ENCODE peak calls at places on chromosomes 4 and X, in four cellular contexts. J is H9, O is thoracic aorta, G is right atrium auricular region. R is an unnamed sample. For H3K9me3, the result is how much of the 10 kb centered on the place peaks cover.

GRCh38 chr4:94532016-94532789 is 80.5 kb downstream of the PDLIM5 start:
- DNase-seq in J (no peak), O (no peak), G (no peak), R (no peak)

GRCh38 chrX:15530318-15530717 is 29.7 kb downstream of the BMX start:
- DNase-seq in J (no peak), O (no peak), G (no peak), R (no peak)

GRCh38 chrX:1442724-1443367 is 9.9 kb downstream of the ASMTL start:
- DNase-seq in J (peak), O (no peak), G (no peak), R (peak)

GRCh38 chr4:13701937-13702446 is 74.5 kb upstream of the BOD1L1 start:
- DNase-seq in J (no peak), O (no peak), G (no peak), R (no peak)

GRCh38 chr4:179625391-179625790 is 2183.2 kb upstream of the AGA start:
- DNase-seq in J (no peak), O (no peak), G (no peak), R (no peak)

GRCh38 chrX:348461-349117 is 30.0 kb upstream of the GTPBP6 start:
- DNase-seq in J (no peak), O (no peak), G (no peak), R (no peak)

GRCh38 chr4:74005528-74005927 is 7.1 kb upstream of the CXCL5 start:
- DNase-seq in J (no peak), O (no peak), G (no peak), R (no peak)

GRCh38 chr4:5622596-5622995 is 85.8 kb downstream of the EVC2 start:
- DNase-seq in J (no peak), O (no peak), G (no peak), R (no peak)

GRCh38 chrX:56762220-56762619 is 33.2 kb downstream of the NBDY start:
- DNase-seq in J (no peak), O (no peak), G (no peak), R (no peak)
- H3K27ac ChIP-seq in J (no peak), O (no peak), G (no peak), R (no peak)

GRCh38 chrX:120308959-120309872 is 2.0 kb downstream of the TMEM255A start:
- DNase-seq in J (peak), O (peak), G (no peak), R (peak)
- TF ChIP-seq CTCF in J (peak), O (no peak), G (no peak), R (peak)

GRCh38 chrX:151688695-151689094 is 6.6 kb upstream of the PRRG3 start:
- DNase-seq in J (no peak), O (no peak), G (no peak), R (no peak)

GRCh38 chrX:151692825-151693224 is 2.4 kb upstream of the PRRG3 start:
- DNase-seq in J (no peak), O (no peak), G (no peak), R (no peak)

GRCh38 chrX:151687635-151688034 is 7.6 kb upstream of the PRRG3 start:
- DNase-seq in J (no peak), O (no peak), G (peak), R (no peak)
- H3K9me3 ChIP-seq in J (under half), O (under half), G (under half), R (under half)

GRCh38 chr4:150152764-150153163 is 74.5 kb downstream of the DCLK2 start:
- DNase-seq in J (no peak), O (no peak), G (no peak), R (no peak)
- H3K27ac ChIP-seq in J (no peak), O (no peak), G (no peak), R (no peak)

GRCh38 chrX:74490249-74490648 is 69.0 kb downstream of the SLC16A2 start:
- DNase-seq in J (no peak), O (no peak), G (no peak), R (no peak)

GRCh38 chrX:74493806-74494205 is 72.5 kb downstream of the SLC16A2 start:
- DNase-seq in J (no peak), O (no peak), G (no peak), R (no peak)

GRCh38 chrX:74492720-74493201 is 71.5 kb downstream of the SLC16A2 start:
- DNase-seq in J (peak), O (no peak), G (no peak), R (no peak)
- TF ChIP-seq CTCF in J (peak), O (no peak), G (no peak), R (no peak)

GRCh38 chrX:47452112-47452511 is 30.9 kb downstream of the ZNF41 start:
- DNase-seq in J (no peak), O (no peak), G (no peak), R (no peak)

GRCh38 chrX:47446971-47447370 is 36.1 kb downstream of the ZNF41 start:
- DNase-seq in J (no peak), O (no peak), G (no peak), R (no peak)

GRCh38 chrX:47446431-47446830 is 36.6 kb downstream of the ZNF41 start:
- DNase-seq in J (no peak), O (no peak), G (no peak), R (no peak)

GRCh38 chrX:47448165-47448806 is 34.7 kb downstream of the ZNF41 start:
- DNase-seq in J (no peak), O (no peak), G (no peak), R (no peak)

GRCh38 chrX:47447607-47448006 is 35.4 kb downstream of the ZNF41 start:
- DNase-seq in J (no peak), O (no peak), G (no peak), R (no peak)
- H3K9me3 ChIP-seq in J (half or more), O (under half), G (under half), R (under half)

GRCh38 chr4:151665022-151665421 is 95.8 kb downstream of the GATB start:
- DNase-seq in J (no peak), O (no peak), G (no peak), R (no peak)

GRCh38 chr4:151665442-151666127 is 95.2 kb downstream of the GATB start:
- DNase-seq in J (no peak), O (no peak), G (no peak), R (no peak)

GRCh38 chr4:151667666-151668065 is 93.1 kb downstream of the GATB start:
- DNase-seq in J (no peak), O (no peak), G (no peak), R (no peak)

GRCh38 chr4:151667025-151667424 is 93.8 kb downstream of the GATB start:
- DNase-seq in J (no peak), O (no peak), G (no peak), R (no peak)

GRCh38 chr4:151666501-151666900 is 94.3 kb downstream of the GATB start:
- DNase-seq in J (no peak), O (no peak), G (no peak), R (no peak)
- H3K27ac ChIP-seq in J (no peak), O (no peak), G (no peak), R (no peak)

DNA sequence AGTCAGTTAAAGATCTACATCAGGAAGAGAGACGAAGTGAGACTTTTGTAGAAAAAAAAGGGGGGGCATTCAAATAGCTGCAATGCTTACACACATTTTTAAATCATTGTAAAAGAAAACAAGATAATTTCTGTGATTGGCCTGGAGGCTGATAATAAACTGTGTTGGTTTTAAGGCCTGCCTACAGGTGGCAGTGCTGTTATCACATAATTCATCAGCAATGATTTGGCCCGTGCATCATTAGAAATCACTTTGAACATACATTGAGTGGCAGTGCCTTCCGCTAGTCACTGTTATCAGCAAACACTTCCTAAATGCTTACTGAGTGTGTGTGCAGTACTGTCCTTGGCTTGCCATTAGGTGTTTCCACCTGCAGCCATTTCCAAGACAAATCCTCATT is 831.9 kb downstream of the TRIML1 start:
- DNase-seq in J (no peak), O (no peak), G (no peak), R (no peak)
- TF ChIP-seq CTCF in J (peak), O (no peak), G (no peak), R (peak)

DNA sequence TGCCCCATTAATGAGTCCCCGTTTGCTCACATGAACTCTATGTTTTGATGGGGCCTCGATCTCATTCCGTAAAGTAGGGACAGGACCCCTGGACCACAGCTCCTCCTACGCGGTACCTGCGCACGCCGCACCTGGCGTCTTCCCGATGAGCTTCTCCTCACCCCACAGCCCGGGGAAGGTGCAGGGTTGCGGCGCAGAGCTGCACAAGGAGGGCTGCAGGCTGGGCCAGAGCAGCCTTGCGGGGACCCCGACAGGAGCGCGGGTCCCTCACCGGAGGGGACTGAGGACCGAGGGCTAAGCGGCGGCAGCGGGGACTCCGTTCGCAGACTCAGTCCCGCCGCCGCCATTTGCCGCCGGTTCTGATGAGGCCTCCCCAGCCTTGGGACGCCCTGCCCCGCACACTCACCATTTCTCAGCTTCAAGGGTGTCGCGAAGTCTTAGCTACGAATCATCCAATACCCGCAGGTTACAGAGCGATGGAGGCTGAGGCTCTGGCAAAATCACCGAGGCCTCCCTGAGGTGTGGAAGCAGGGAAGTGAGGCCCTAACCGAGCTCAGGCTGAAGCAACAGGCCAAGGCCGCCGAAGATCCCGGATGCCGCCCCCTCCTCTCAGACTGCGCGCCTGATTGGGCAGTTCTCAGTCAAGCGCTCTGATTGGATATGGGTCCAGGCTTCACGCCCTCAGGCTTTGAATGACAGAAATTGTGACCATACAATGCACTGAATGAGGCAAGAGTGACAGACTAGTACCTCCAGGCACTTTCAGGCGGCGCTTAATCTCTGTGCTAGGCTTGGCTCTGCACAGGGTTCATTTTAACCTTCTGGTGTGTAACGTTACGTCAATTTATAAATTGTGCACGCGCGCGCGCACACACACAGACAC is 25.1 kb downstream of the ZNF721 start:
- DNase-seq in J (peak), O (peak), G (peak), R (peak)
- H3K9me3 ChIP-seq in J (under half), O (under half), G (under half), R (under half)